ENCODE peak calls at places on chromosomes 12 and 14, in ten cellular contexts. H, M, F, A, O, V, K, U, G and E are unnamed samples. For H3K36me3, the result is how much of the 10 kb centered on the place peaks cover.

GRCh38 chr14:99564903-99565259 is 39.1 kb downstream of the CCDC85C start:
- DNase-seq in K (no peak), U (no peak), H (no peak), F (no peak), M (no peak), G (no peak), V (no peak), O (no peak), A (no peak), E (peak)

GRCh38 chr12:12039897-12040296 is 30.8 kb upstream of the BCL2L14 start:
- DNase-seq in K (peak), O (no peak), A (no peak), M (no peak), H (peak), F (no peak), U (no peak), V (no peak), G (no peak), E (no peak)

GRCh38 chr14:60266021-60266937 is 17.3 kb downstream of the PPM1A start:
- DNase-seq in F (no peak), K (no peak), O (no peak), A (no peak), V (no peak), M (no peak), U (no peak), G (peak), H (no peak), E (no peak)

GRCh38 chr12:21294176-21294575 is 40.5 kb downstream of the SLCO1A2 start:
- DNase-seq in K (no peak), G (no peak), O (no peak), M (no peak), V (no peak), F (no peak), H (no peak), A (no peak), U (no peak), E (no peak)

GRCh38 chr12:49369723-49370145 is 2.5 kb downstream of the SPATS2 start:
- DNase-seq in F (peak), K (peak), A (no peak), G (peak), H (no peak), U (no peak), V (no peak), M (peak), O (no peak), E (peak)

GRCh38 chr14:93655078-93655750 is 133.1 kb downstream of the PRIMA1 start:
- DNase-seq in K (no peak), H (no peak), O (no peak), U (no peak), F (peak), M (no peak), G (peak), A (peak), V (no peak), E (peak)

GRCh38 chr12:97151481-97151880 is 244.4 kb downstream of the NEDD1 start:
- DNase-seq in H (no peak), V (no peak), F (peak), U (no peak), A (no peak), K (no peak), O (no peak), M (no peak), G (no peak), E (no peak)

GRCh38 chr12:29552324-29552927 is 54.9 kb upstream of the OVCH1 start:
- DNase-seq in A (peak), M (peak), K (peak), V (peak), H (peak), U (peak), O (no peak), G (peak), F (peak), E (peak)

GRCh38 chr14:69284170-69284569 is 24.2 kb downstream of the GALNT16 start:
- DNase-seq in H (no peak), G (no peak), A (no peak), M (no peak), F (no peak), K (no peak), V (no peak), U (no peak), O (peak), E (no peak)

GRCh38 chr12:117015811-117016210 is 83.4 kb downstream of the TESC start:
- DNase-seq in V (no peak), H (no peak), A (no peak), O (no peak), U (no peak), F (no peak), G (no peak), M (no peak), K (no peak), E (no peak)

GRCh38 chr12:12443482-12443881 is 86.6 kb downstream of the BORCS5 start:
- DNase-seq in A (peak), O (no peak), H (no peak), F (peak), U (peak), K (no peak), V (no peak), G (no peak), M (peak), E (peak)

GRCh38 chr12:12079291-12079690 is 8.6 kb downstream of the BCL2L14 start:
- DNase-seq in G (no peak), H (no peak), K (no peak), U (no peak), O (no peak), A (no peak), V (no peak), M (no peak), F (no peak), E (no peak)

GRCh38 chr14:71482701-71483100 is 449.5 kb upstream of the RGS6 start:
- DNase-seq in O (no peak), A (no peak), U (no peak), K (no peak), V (no peak), G (no peak), F (no peak), H (no peak), M (no peak), E (no peak)

GRCh38 chr14:91660790-91661189 is 71.1 kb downstream of the CATSPERB start:
- DNase-seq in U (no peak), M (no peak), H (no peak), G (no peak), V (no peak), K (no peak), F (no peak), O (no peak), A (no peak), E (no peak)

GRCh38 chr14:81728447-81728846 is 194.8 kb upstream of the SEL1L start:
- DNase-seq in F (no peak), O (no peak), G (no peak), U (no peak), H (no peak), A (no peak), V (no peak), K (no peak), M (no peak), E (no peak)

GRCh38 chr12:105357162-105357691 is 26.7 kb downstream of the C12orf75 start:
- DNase-seq in M (no peak), U (no peak), K (no peak), G (no peak), V (no peak), F (peak), H (no peak), A (no peak), O (no peak), E (no peak)

GRCh38 chr14:100640481-100641273 is 53.5 kb upstream of the BEGAIN start:
- DNase-seq in F (no peak), O (no peak), A (no peak), H (no peak), U (no peak), V (no peak), G (no peak), M (peak), K (peak), E (no peak)

GRCh38 chr12:100986595-100987547 is 192.3 kb downstream of the ANO4 start:
- DNase-seq in A (no peak), U (no peak), V (no peak), F (no peak), M (no peak), G (no peak), K (no peak), H (no peak), O (no peak), E (no peak)

GRCh38 chr14:54177009-54177408 is 219.8 kb upstream of the CDKN3 start:
- DNase-seq in U (no peak), H (no peak), M (no peak), F (no peak), O (no peak), A (no peak), K (no peak), G (no peak), V (no peak), E (no peak)

GRCh38 chr12:64781374-64782029 is 22.3 kb upstream of the GNS start:
- DNase-seq in F (peak), U (no peak), M (peak), V (no peak), O (no peak), A (peak), G (no peak), K (no peak), H (peak), E (peak)

GRCh38 chr12:10088955-10089354 is 9.8 kb downstream of the CLEC1A start:
- DNase-seq in F (no peak), K (no peak), O (no peak), G (no peak), V (no peak), A (no peak), U (no peak), H (no peak), M (no peak), E (no peak)

GRCh38 chr12:114420553-114420952 is 14.6 kb upstream of the TBX5 start:
- DNase-seq in A (no peak), G (no peak), H (no peak), F (no peak), O (no peak), M (no peak), K (no peak), U (no peak), V (no peak), E (no peak)

GRCh38 chr12:16369156-16369555 is 21.7 kb downstream of the MGST1 start:
- DNase-seq in O (no peak), V (no peak), F (no peak), U (no peak), K (no peak), H (no peak), A (no peak), G (no peak), M (no peak), E (no peak)

GRCh38 chr14:71117839-71118743 is 210.8 kb downstream of the PCNX1 start:
- DNase-seq in O (no peak), F (no peak), U (no peak), M (no peak), V (no peak), A (no peak), G (peak), H (no peak), K (peak), E (no peak)

GRCh38 chr12:124653169-124653931 is 85.9 kb upstream of the NCOR2 start:
- DNase-seq in A (no peak), U (no peak), M (no peak), H (no peak), F (no peak), V (no peak), K (no peak), O (no peak), G (no peak), E (no peak)

GRCh38 chr14:76125506-76125905 is 26.2 kb upstream of the GPATCH2L start:
- DNase-seq in U (no peak), O (no peak), G (no peak), K (no peak), M (no peak), A (no peak), H (no peak), V (no peak), F (no peak), E (no peak)

GRCh38 chr14:63922696-63923421 is 70.1 kb downstream of the SYNE2 start:
- DNase-seq in V (no peak), O (no peak), H (no peak), A (peak), M (peak), F (no peak), G (peak), U (peak), K (peak), E (peak)

GRCh38 chr12:25436206-25436912 is 116.7 kb downstream of the LMNTD1 start:
- DNase-seq in H (no peak), K (no peak), V (no peak), G (peak), O (no peak), A (peak), U (no peak), M (no peak), F (peak), E (peak)

GRCh38 chr14:89198544-89199329 is 218.3 kb downstream of the FOXN3 start:
- DNase-seq in G (no peak), V (no peak), F (peak), H (no peak), A (no peak), O (no peak), U (no peak), K (no peak), M (peak), E (no peak)
- TF ChIP-seq POLR2A in G (no peak), V (no peak), F (peak), H (no peak), A (no peak), O (no peak), U (no peak), K (no peak), M (no peak), E (no peak)

GRCh38 chr12:111506260-111506659 is 92.9 kb downstream of the ATXN2 start:
- DNase-seq in V (no peak), U (no peak), K (no peak), O (no peak), M (no peak), A (no peak), G (no peak), F (no peak), H (no peak), E (no peak)
- H3K36me3 ChIP-seq in V (under half), U (under half), K (half or more), O (half or more), M (under half), A (under half), G (under half), F (half or more), H (under half), E (under half)

GRCh38 chr14:35534884-35535793 is 1.2 kb downstream of the INSM2 start:
- DNase-seq in M (peak), F (peak), H (peak), U (no peak), O (no peak), V (no peak), G (peak), K (peak), A (peak), E (peak)
- H3K27ac ChIP-seq in M (no peak), F (no peak), H (no peak), U (no peak), O (no peak), V (no peak), G (no peak), K (no peak), A (no peak), E (no peak)

GRCh38 chr12:59595557-59596231 is at the start of gene SLC16A7:
- DNase-seq in O (peak), U (peak), F (peak), V (peak), G (peak), A (peak), M (peak), H (peak), K (peak), E (peak)
- TF ChIP-seq POLR2A in O (no peak), U (no peak), F (peak), V (no peak), G (no peak), A (no peak), M (no peak), H (no peak), K (no peak), E (no peak)

DNA sequence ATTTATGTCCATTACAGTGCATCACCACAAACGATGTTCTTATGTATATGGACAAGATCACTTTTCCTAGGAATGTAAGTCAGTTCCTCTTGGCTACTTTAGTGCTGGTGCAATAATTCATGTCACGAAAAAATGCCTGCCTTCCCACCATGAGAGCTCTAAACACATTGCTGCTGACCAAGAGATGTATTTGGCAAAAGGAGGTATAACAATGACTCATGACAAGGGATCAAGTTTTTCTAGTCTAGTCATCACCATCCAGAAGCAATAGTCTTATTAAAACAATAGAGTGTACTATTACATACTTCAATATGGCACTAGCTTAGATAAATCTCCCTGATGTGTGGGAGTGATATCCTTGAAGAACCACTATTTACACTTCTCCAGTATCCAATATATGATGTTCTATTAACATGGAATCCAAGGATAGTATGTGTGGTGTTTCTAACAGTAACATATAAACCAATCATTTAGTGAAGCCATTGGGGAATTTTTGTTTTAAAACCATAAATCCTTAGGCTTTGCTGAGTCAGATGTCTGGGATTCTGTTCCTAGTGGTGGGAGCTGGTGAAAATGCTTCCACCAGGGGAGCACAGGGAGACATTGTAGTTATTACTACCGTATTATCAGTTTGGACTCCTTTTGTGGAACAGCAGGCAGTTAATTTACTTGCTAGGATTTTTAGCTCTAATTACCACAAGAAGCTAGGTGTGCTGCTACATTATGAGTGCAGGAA is 1387.5 kb downstream of the LRFN5 start:
- DNase-seq in O (no peak), G (no peak), U (no peak), K (no peak), V (no peak), A (no peak), M (no peak), H (no peak), F (no peak), E (no peak)
- H3K36me3 ChIP-seq in O (under half), G (under half), U (under half), K (under half), V (under half), A (under half), M (under half), H (under half), F (under half), E (under half)

GRCh38 chr12:57523706-57524614 is 1.3 kb downstream of the MBD6 start:
- DNase-seq in F (no peak), H (no peak), A (no peak), U (no peak), O (no peak), M (no peak), K (no peak), G (no peak), V (no peak), E (no peak)
- H3K27ac ChIP-seq in F (peak), H (peak), A (peak), U (peak), O (peak), M (peak), K (peak), G (peak), V (peak), E (peak)